ENCODE peak calls at places on chromosome 18, in eight cellular contexts. One of them, this sample, is unnamed.

GRCh38 chr18:8081267-8081666 is 514.2 kb downstream of the PTPRM start:
- DNase-seq in BJ: no peak
- DNase-seq in fibroblast of mammary gland: no peak
- DNase-seq in brain microvascular endothelial cell: no peak
- DNase-seq in AG09309: no peak
- DNase-seq in SK-N-SH: no peak
- DNase-seq in epithelial cell of esophagus: no peak
- DNase-seq in heart right ventricle: no peak
- DNase-seq in this sample: no peak

GRCh38 chr18:56402872-56403516 is 235.4 kb downstream of the TXNL1 start:
- DNase-seq in heart right ventricle: no peak
- DNase-seq in epithelial cell of esophagus: peak
- DNase-seq in brain microvascular endothelial cell: peak
- DNase-seq in AG09309: peak
- DNase-seq in SK-N-SH: no peak
- DNase-seq in BJ: peak
- DNase-seq in fibroblast of mammary gland: peak
- DNase-seq in this sample: peak

GRCh38 chr18:55048892-55049291 is 89.6 kb upstream of the CCDC68 start:
- DNase-seq in BJ: no peak
- DNase-seq in brain microvascular endothelial cell: no peak
- DNase-seq in SK-N-SH: no peak
- DNase-seq in epithelial cell of esophagus: peak
- DNase-seq in heart right ventricle: no peak
- DNase-seq in fibroblast of mammary gland: peak
- DNase-seq in AG09309: peak
- DNase-seq in this sample: peak

GRCh38 chr18:41842886-41843285 is 112.1 kb upstream of the PIK3C3 start:
- DNase-seq in fibroblast of mammary gland: peak
- DNase-seq in heart right ventricle: no peak
- DNase-seq in epithelial cell of esophagus: peak
- DNase-seq in AG09309: no peak
- DNase-seq in brain microvascular endothelial cell: no peak
- DNase-seq in SK-N-SH: no peak
- DNase-seq in BJ: no peak
- DNase-seq in this sample: no peak

GRCh38 chr18:54161267-54161666 is 63.2 kb downstream of the MBD2 start:
- DNase-seq in BJ: no peak
- DNase-seq in AG09309: no peak
- DNase-seq in epithelial cell of esophagus: no peak
- DNase-seq in fibroblast of mammary gland: no peak
- DNase-seq in brain microvascular endothelial cell: no peak
- DNase-seq in SK-N-SH: no peak
- DNase-seq in heart right ventricle: no peak
- DNase-seq in this sample: no peak

GRCh38 chr18:9835796-9836195 is 50.0 kb upstream of the TXNDC2 start:
- DNase-seq in heart right ventricle: no peak
- DNase-seq in brain microvascular endothelial cell: no peak
- DNase-seq in BJ: no peak
- DNase-seq in epithelial cell of esophagus: no peak
- DNase-seq in fibroblast of mammary gland: no peak
- DNase-seq in AG09309: no peak
- DNase-seq in SK-N-SH: peak
- DNase-seq in this sample: peak

GRCh38 chr18:67600181-67600631 is 83.7 kb upstream of the DSEL start:
- DNase-seq in AG09309: no peak
- DNase-seq in epithelial cell of esophagus: peak
- DNase-seq in brain microvascular endothelial cell: peak
- DNase-seq in heart right ventricle: no peak
- DNase-seq in fibroblast of mammary gland: peak
- DNase-seq in BJ: peak
- DNase-seq in SK-N-SH: peak
- DNase-seq in this sample: peak

GRCh38 chr18:67359868-67360838 is 156.4 kb downstream of the DSEL start:
- DNase-seq in fibroblast of mammary gland: peak
- DNase-seq in BJ: peak
- DNase-seq in epithelial cell of esophagus: peak
- DNase-seq in heart right ventricle: no peak
- DNase-seq in AG09309: peak
- DNase-seq in SK-N-SH: peak
- DNase-seq in brain microvascular endothelial cell: peak
- DNase-seq in this sample: peak

GRCh38 chr18:72187956-72188355 is 356.2 kb downstream of the CBLN2 start:
- DNase-seq in fibroblast of mammary gland: no peak
- DNase-seq in epithelial cell of esophagus: peak
- DNase-seq in heart right ventricle: no peak
- DNase-seq in AG09309: no peak
- DNase-seq in brain microvascular endothelial cell: no peak
- DNase-seq in SK-N-SH: no peak
- DNase-seq in BJ: no peak
- DNase-seq in this sample: no peak

GRCh38 chr18:8084160-8084559 is 517.0 kb downstream of the PTPRM start:
- DNase-seq in fibroblast of mammary gland: peak
- DNase-seq in epithelial cell of esophagus: peak
- DNase-seq in SK-N-SH: peak
- DNase-seq in heart right ventricle: peak
- DNase-seq in BJ: no peak
- DNase-seq in brain microvascular endothelial cell: peak
- DNase-seq in AG09309: no peak
- DNase-seq in this sample: peak

GRCh38 chr18:54843302-54843701 is 15.0 kb downstream of the RAB27B start:
- DNase-seq in AG09309: no peak
- DNase-seq in brain microvascular endothelial cell: peak
- DNase-seq in BJ: no peak
- DNase-seq in epithelial cell of esophagus: no peak
- DNase-seq in fibroblast of mammary gland: peak
- DNase-seq in heart right ventricle: no peak
- DNase-seq in SK-N-SH: no peak
- DNase-seq in this sample: peak

DNA sequence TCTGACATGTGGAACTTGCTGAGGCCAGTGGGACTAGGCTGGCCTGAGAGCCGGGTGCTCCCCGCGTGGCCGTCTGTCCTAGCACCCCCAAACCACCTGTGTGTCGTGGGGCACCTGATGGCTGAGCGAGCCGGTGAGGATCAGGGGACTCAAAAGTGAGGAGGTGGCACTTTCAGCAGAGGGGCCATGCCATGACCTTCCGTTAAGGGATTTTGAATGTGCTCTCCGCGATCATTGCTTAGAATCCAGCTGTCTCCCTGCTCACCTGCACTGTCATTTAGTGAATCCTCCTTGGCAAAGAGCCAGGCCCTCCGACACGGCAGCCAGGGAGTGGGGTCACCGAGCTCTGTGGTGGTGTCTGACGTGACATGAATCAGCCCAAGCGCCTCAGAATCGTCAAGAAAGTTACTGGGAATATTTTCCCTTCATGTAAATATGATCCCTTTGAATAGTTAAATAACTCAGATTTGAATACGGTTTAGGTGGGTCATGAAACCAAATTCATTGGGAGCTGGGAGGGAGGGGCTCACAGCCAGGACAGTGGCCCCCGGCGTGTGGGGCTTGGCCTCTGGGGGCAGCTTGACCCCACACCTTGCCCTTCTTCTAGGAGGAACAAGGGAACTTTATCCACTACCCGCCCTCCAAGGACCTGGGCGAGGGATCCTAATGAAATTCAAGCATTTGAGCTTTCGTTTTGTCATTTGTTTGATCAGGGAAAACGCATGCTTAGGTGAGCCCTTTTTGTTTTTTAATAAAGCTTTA is 9.5 kb downstream of the NFATC1 start:
- DNase-seq in fibroblast of mammary gland: no peak
- DNase-seq in heart right ventricle: no peak
- DNase-seq in epithelial cell of esophagus: no peak
- DNase-seq in SK-N-SH: no peak
- DNase-seq in AG09309: no peak
- DNase-seq in brain microvascular endothelial cell: no peak
- DNase-seq in BJ: no peak
- DNase-seq in this sample: no peak
- H3K4me3 ChIP-seq in fibroblast of mammary gland: no peak
- H3K4me3 ChIP-seq in heart right ventricle: no peak
- H3K4me3 ChIP-seq in epithelial cell of esophagus: no peak
- H3K4me3 ChIP-seq in SK-N-SH: no peak
- H3K4me3 ChIP-seq in AG09309: no peak
- H3K4me3 ChIP-seq in brain microvascular endothelial cell: no peak
- H3K4me3 ChIP-seq in BJ: no peak
- H3K4me3 ChIP-seq in this sample: no peak

GRCh38 chr18:58662118-58662517 is 9.1 kb upstream of the MALT1 start:
- DNase-seq in brain microvascular endothelial cell: no peak
- DNase-seq in heart right ventricle: no peak
- DNase-seq in fibroblast of mammary gland: no peak
- DNase-seq in epithelial cell of esophagus: no peak
- DNase-seq in BJ: no peak
- DNase-seq in SK-N-SH: no peak
- DNase-seq in AG09309: no peak
- DNase-seq in this sample: no peak

GRCh38 chr18:58660915-58661314 is 10.3 kb upstream of the MALT1 start:
- DNase-seq in fibroblast of mammary gland: no peak
- DNase-seq in SK-N-SH: no peak
- DNase-seq in BJ: no peak
- DNase-seq in epithelial cell of esophagus: no peak
- DNase-seq in heart right ventricle: no peak
- DNase-seq in AG09309: no peak
- DNase-seq in brain microvascular endothelial cell: no peak
- DNase-seq in this sample: no peak

GRCh38 chr18:58659691-58660090 is 11.6 kb upstream of the MALT1 start:
- DNase-seq in BJ: no peak
- DNase-seq in SK-N-SH: no peak
- DNase-seq in epithelial cell of esophagus: no peak
- DNase-seq in AG09309: no peak
- DNase-seq in brain microvascular endothelial cell: no peak
- DNase-seq in heart right ventricle: no peak
- DNase-seq in fibroblast of mammary gland: no peak
- DNase-seq in this sample: no peak

GRCh38 chr18:58657494-58657893 is 13.8 kb upstream of the MALT1 start:
- DNase-seq in brain microvascular endothelial cell: no peak
- DNase-seq in SK-N-SH: no peak
- DNase-seq in BJ: no peak
- DNase-seq in heart right ventricle: no peak
- DNase-seq in AG09309: no peak
- DNase-seq in fibroblast of mammary gland: no peak
- DNase-seq in epithelial cell of esophagus: no peak
- DNase-seq in this sample: no peak

GRCh38 chr18:58661423-58661822 is 9.8 kb upstream of the MALT1 start:
- DNase-seq in AG09309: no peak
- DNase-seq in heart right ventricle: no peak
- DNase-seq in epithelial cell of esophagus: peak
- DNase-seq in SK-N-SH: no peak
- DNase-seq in brain microvascular endothelial cell: peak
- DNase-seq in fibroblast of mammary gland: no peak
- DNase-seq in BJ: no peak
- DNase-seq in this sample: peak
- TF ChIP-seq CTCF in AG09309: peak
- TF ChIP-seq CTCF in heart right ventricle: peak
- TF ChIP-seq CTCF in epithelial cell of esophagus: peak
- TF ChIP-seq CTCF in SK-N-SH: peak
- TF ChIP-seq CTCF in brain microvascular endothelial cell: peak
- TF ChIP-seq CTCF in fibroblast of mammary gland: peak
- TF ChIP-seq CTCF in BJ: peak
- TF ChIP-seq CTCF in this sample: peak

GRCh38 chr18:1760901-1761300 is 810.4 kb downstream of the METTL4 start:
- DNase-seq in SK-N-SH: no peak
- DNase-seq in epithelial cell of esophagus: peak
- DNase-seq in fibroblast of mammary gland: no peak
- DNase-seq in BJ: no peak
- DNase-seq in brain microvascular endothelial cell: no peak
- DNase-seq in AG09309: no peak
- DNase-seq in heart right ventricle: no peak
- DNase-seq in this sample: no peak
- H3K4me3 ChIP-seq in SK-N-SH: no peak
- H3K4me3 ChIP-seq in epithelial cell of esophagus: no peak
- H3K4me3 ChIP-seq in fibroblast of mammary gland: no peak
- H3K4me3 ChIP-seq in BJ: no peak
- H3K4me3 ChIP-seq in brain microvascular endothelial cell: no peak
- H3K4me3 ChIP-seq in AG09309: no peak
- H3K4me3 ChIP-seq in heart right ventricle: no peak
- H3K4me3 ChIP-seq in this sample: no peak

GRCh38 chr18:77197073-77197472 is 52.6 kb upstream of the GALR1 start:
- DNase-seq in SK-N-SH: no peak
- DNase-seq in brain microvascular endothelial cell: no peak
- DNase-seq in fibroblast of mammary gland: no peak
- DNase-seq in heart right ventricle: no peak
- DNase-seq in AG09309: no peak
- DNase-seq in epithelial cell of esophagus: peak
- DNase-seq in BJ: no peak
- DNase-seq in this sample: no peak
- TF ChIP-seq CTCF in SK-N-SH: no peak
- TF ChIP-seq CTCF in brain microvascular endothelial cell: peak
- TF ChIP-seq CTCF in fibroblast of mammary gland: peak
- TF ChIP-seq CTCF in heart right ventricle: no peak
- TF ChIP-seq CTCF in AG09309: peak
- TF ChIP-seq CTCF in epithelial cell of esophagus: peak
- TF ChIP-seq CTCF in BJ: peak
- TF ChIP-seq CTCF in this sample: no peak

DNA sequence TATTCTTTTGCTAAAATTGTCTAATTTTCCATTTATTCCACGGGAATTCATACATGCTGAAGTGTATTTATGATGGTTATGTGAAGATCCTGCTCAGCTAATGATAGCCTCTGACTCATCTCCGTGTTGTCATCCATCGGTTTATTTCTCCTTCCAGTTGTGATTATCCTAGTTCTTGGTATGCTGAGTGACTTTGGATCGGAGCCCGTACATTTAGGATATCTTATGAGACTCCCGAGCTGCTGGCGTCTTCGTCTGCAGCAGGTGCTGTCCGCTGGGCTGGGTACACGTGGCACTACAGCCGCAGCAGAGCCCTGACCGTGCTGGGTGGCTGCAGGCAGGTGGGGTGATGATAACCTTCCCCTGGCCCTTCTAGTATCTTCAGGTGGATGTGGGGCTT is 40.1 kb upstream of the GALR1 start:
- DNase-seq in heart right ventricle: no peak
- DNase-seq in SK-N-SH: no peak
- DNase-seq in epithelial cell of esophagus: no peak
- DNase-seq in BJ: no peak
- DNase-seq in AG09309: no peak
- DNase-seq in brain microvascular endothelial cell: peak
- DNase-seq in fibroblast of mammary gland: peak
- DNase-seq in this sample: peak
- H3K4me3 ChIP-seq in heart right ventricle: no peak
- H3K4me3 ChIP-seq in SK-N-SH: no peak
- H3K4me3 ChIP-seq in epithelial cell of esophagus: no peak
- H3K4me3 ChIP-seq in BJ: no peak
- H3K4me3 ChIP-seq in AG09309: no peak
- H3K4me3 ChIP-seq in brain microvascular endothelial cell: no peak
- H3K4me3 ChIP-seq in fibroblast of mammary gland: no peak
- H3K4me3 ChIP-seq in this sample: no peak

GRCh38 chr18:49869354-49869753 is 56.0 kb upstream of the ACAA2 start:
- DNase-seq in epithelial cell of esophagus: no peak
- DNase-seq in brain microvascular endothelial cell: no peak
- DNase-seq in heart right ventricle: no peak
- DNase-seq in SK-N-SH: no peak
- DNase-seq in fibroblast of mammary gland: no peak
- DNase-seq in AG09309: no peak
- DNase-seq in BJ: no peak
- DNase-seq in this sample: no peak
- TF ChIP-seq CTCF in epithelial cell of esophagus: no peak
- TF ChIP-seq CTCF in brain microvascular endothelial cell: no peak
- TF ChIP-seq CTCF in heart right ventricle: no peak
- TF ChIP-seq CTCF in SK-N-SH: no peak
- TF ChIP-seq CTCF in fibroblast of mammary gland: no peak
- TF ChIP-seq CTCF in AG09309: no peak
- TF ChIP-seq CTCF in BJ: no peak
- TF ChIP-seq CTCF in this sample: no peak

GRCh38 chr18:48827321-48828200 is 123.2 kb downstream of the SMAD7 start:
- DNase-seq in AG09309: no peak
- DNase-seq in heart right ventricle: no peak
- DNase-seq in brain microvascular endothelial cell: peak
- DNase-seq in SK-N-SH: peak
- DNase-seq in fibroblast of mammary gland: peak
- DNase-seq in epithelial cell of esophagus: no peak
- DNase-seq in BJ: peak
- DNase-seq in this sample: peak
- H3K4me3 ChIP-seq in AG09309: no peak
- H3K4me3 ChIP-seq in heart right ventricle: peak
- H3K4me3 ChIP-seq in brain microvascular endothelial cell: peak
- H3K4me3 ChIP-seq in SK-N-SH: peak
- H3K4me3 ChIP-seq in fibroblast of mammary gland: no peak
- H3K4me3 ChIP-seq in epithelial cell of esophagus: no peak
- H3K4me3 ChIP-seq in BJ: no peak
- H3K4me3 ChIP-seq in this sample: no peak